ENCODE peak calls at places on chromosomes 1 and 21, in seven cellular contexts. V, S, Q, J, C, B and X are unnamed samples.

GRCh38 chr1:188423088-188423487 is 1594.3 kb downstream of the PLA2G4A start:
- DNase-seq in V (no peak), S (no peak), Q (no peak), J (no peak), C (no peak), B (no peak), X (no peak)

GRCh38 chr21:29305068-29305467 is 6.3 kb downstream of the BACH1 start:
- DNase-seq in V (no peak), S (no peak), Q (no peak), J (no peak), C (no peak), B (no peak), X (no peak)

GRCh38 chr1:116386042-116386441 is 13.0 kb downstream of the ATP1A1 start:
- DNase-seq in V (no peak), S (no peak), Q (no peak), J (no peak), C (no peak), B (no peak), X (no peak)

GRCh38 chr1:32701951-32702598 is 495 bp downstream of the SYNC start:
- DNase-seq in V (no peak), S (no peak), Q (no peak), J (peak), C (no peak), B (no peak), X (peak)

GRCh38 chr1:199176713-199177112 is 537.9 kb downstream of the PTPRC start:
- DNase-seq in V (no peak), S (no peak), Q (no peak), J (no peak), C (no peak), B (no peak), X (no peak)

GRCh38 chr21:44874240-44874496 is 678 bp upstream of the PTTG1IP start:
- DNase-seq in V (no peak), S (peak), Q (no peak), J (no peak), C (no peak), B (no peak), X (no peak)

GRCh38 chr1:172991674-172992400 is 58.9 kb downstream of the TNFSF18 start:
- DNase-seq in V (no peak), S (no peak), Q (no peak), J (no peak), C (no peak), B (no peak), X (no peak)

GRCh38 chr1:19804786-19805390 is 5.2 kb upstream of the TMCO4 start:
- DNase-seq in V (no peak), S (no peak), Q (no peak), J (no peak), C (no peak), B (no peak), X (no peak)

GRCh38 chr1:245788269-245788668 is 633.5 kb downstream of the KIF26B start:
- DNase-seq in V (no peak), S (no peak), Q (no peak), J (no peak), C (no peak), B (peak), X (no peak)

GRCh38 chr1:214386747-214387146 is 105.8 kb downstream of the SMYD2 start:
- DNase-seq in V (no peak), S (no peak), Q (no peak), J (no peak), C (no peak), B (no peak), X (no peak)

GRCh38 chr21:32389337-32390015 is 3.3 kb downstream of the URB1 start:
- DNase-seq in V (no peak), S (no peak), Q (no peak), J (no peak), C (no peak), B (no peak), X (no peak)